ENCODE peak calls at places on chromosome 22, in six cellular contexts. V is activated T-cell treated with anti-CD3 and anti-CD28 coated beads for 24 hours, L is A673, G is fibroblast of the aortic adventitia, E is occipital lobe, Z is GM13977. B is an unnamed sample.

GRCh38 chr22:36237462-36238347 is 1.6 kb downstream of the APOL2 start:
- DNase-seq in V (no peak), L (no peak), G (peak; percentile 49), E (peak; percentile 41), Z (peak; percentile 21), B (no peak)

GRCh38 chr22:50119768-50120251 is 30.0 kb downstream of the MOV10L1 start:
- DNase-seq in V (no peak), L (no peak), G (peak; percentile 82), E (no peak), Z (no peak), B (no peak)

GRCh38 chr22:44116755-44117684 is 63.7 kb upstream of the PARVG start:
- DNase-seq in V (no peak), L (no peak), G (no peak), E (no peak), Z (no peak), B (no peak)

GRCh38 chr22:49788492-49788891 is 39.2 kb downstream of the BRD1 start:
- DNase-seq in V (no peak), L (no peak), G (peak; percentile 39), E (no peak), Z (no peak), B (no peak)

GRCh38 chr22:40243891-40244290 is 66.2 kb downstream of the TNRC6B start:
- DNase-seq in V (no peak), L (no peak), G (no peak), E (no peak), Z (no peak), B (no peak)

GRCh38 chr22:44975444-44976262 is 34.2 kb downstream of the PHF21B start:
- DNase-seq in V (peak; percentile 50), L (peak; percentile 91), G (peak; percentile 83), E (peak; percentile 29), Z (peak; percentile 91), B (peak; percentile 50)

GRCh38 chr22:20531404-20532181 is 24.2 kb downstream of the MED15 start:
- DNase-seq in V (no peak), L (peak; percentile 48), G (peak; percentile 87), E (peak; percentile 25), Z (no peak), B (no peak)

GRCh38 chr22:33873186-33873585 is 47.1 kb downstream of the LARGE1 start:
- DNase-seq in V (no peak), L (no peak), G (peak; percentile 46), E (no peak), Z (no peak), B (no peak)

GRCh38 chr22:19879248-19879575 is 24.5 kb upstream of the GNB1L start:
- DNase-seq in V (no peak), L (no peak), G (no peak), E (no peak), Z (no peak), B (no peak)

GRCh38 chr22:38422615-38423511 is 32.1 kb downstream of the KCNJ4 start:
- DNase-seq in V (no peak), L (no peak), G (no peak), E (peak; percentile 34), Z (no peak), B (no peak)

GRCh38 chr22:40008726-40009125 is 14.0 kb downstream of the FAM83F start:
- DNase-seq in V (no peak), L (no peak), G (no peak), E (no peak), Z (no peak), B (no peak)

GRCh38 chr22:38657248-38657909 is 941 bp downstream of the CBY1 start:
- DNase-seq in V (peak; percentile 15), L (no peak), G (peak; percentile 3), E (no peak), Z (peak; percentile 55), B (peak; percentile 18)

GRCh38 chr22:28381427-28382167 is 298.0 kb downstream of the TTC28 start:
- DNase-seq in V (no peak), L (no peak), G (peak; percentile 39), E (no peak), Z (no peak), B (no peak)

GRCh38 chr22:20656516-20656901 is 117.4 kb upstream of the SERPIND1 start:
- DNase-seq in V (no peak), L (no peak), G (no peak), E (no peak), Z (no peak), B (no peak)

GRCh38 chr22:27827586-27828213 is 26.1 kb upstream of the MN1 start:
- DNase-seq in V (no peak), L (no peak), G (no peak), E (no peak), Z (no peak), B (no peak)

GRCh38 chr22:45869448-45869847 is 107.5 kb downstream of the WNT7B start:
- DNase-seq in V (no peak), L (no peak), G (no peak), E (no peak), Z (no peak), B (no peak)

GRCh38 chr22:38733329-38734202 is 22.2 kb downstream of the SUN2 start:
- DNase-seq in V (no peak), L (peak; percentile 63), G (peak; percentile 33), E (peak; percentile 79), Z (peak; percentile 67), B (no peak)

GRCh38 chr22:32378703-32379272 is 21.1 kb downstream of the RFPL3 start:
- DNase-seq in V (no peak), L (peak; percentile 75), G (no peak), E (peak; percentile 31), Z (no peak), B (no peak)

GRCh38 chr22:41939981-41940852 is 6.7 kb downstream of the CENPM start:
- DNase-seq in V (peak; percentile 91), L (peak; percentile 53), G (no peak), E (no peak), Z (peak; percentile 81), B (peak; percentile 96)

GRCh38 chr22:31106651-31107205 is 640 bp downstream of the SELENOM start:
- DNase-seq in V (no peak), L (no peak), G (peak; percentile 60), E (no peak), Z (no peak), B (no peak)

GRCh38 chr22:22103078-22103593 is 120.5 kb upstream of the TOP3B start:
- DNase-seq in V (no peak), L (no peak), G (no peak), E (no peak), Z (no peak), B (no peak)

GRCh38 chr22:27489265-27489675 is 312.3 kb downstream of the MN1 start:
- DNase-seq in V (no peak), L (no peak), G (peak; percentile 46), E (no peak), Z (no peak), B (no peak)

GRCh38 chr22:40586781-40587180 is 49.7 kb downstream of the MRTFA start:
- DNase-seq in V (no peak), L (no peak), G (no peak), E (no peak), Z (no peak), B (no peak)

GRCh38 chr22:37909756-37910155 is 3.7 kb downstream of the MICALL1 start:
- DNase-seq in V (no peak), L (no peak), G (no peak), E (no peak), Z (no peak), B (no peak)

GRCh38 chr22:39839917-39840510 is 53.5 kb downstream of the ENTHD1 start:
- DNase-seq in V (peak; percentile 36), L (no peak), G (no peak), E (no peak), Z (peak; percentile 12), B (peak; percentile 3)

GRCh38 chr22:41532908-41533825 is 11.1 kb downstream of the POLR3H start:
- DNase-seq in V (peak; percentile 44), L (peak; percentile 66), G (peak; percentile 63), E (no peak), Z (peak; percentile 81), B (peak; percentile 63)

GRCh38 chr22:30668306-30668655 is 606 bp upstream of the DUSP18 start:
- DNase-seq in V (no peak), L (no peak), G (no peak), E (no peak), Z (no peak), B (no peak)

GRCh38 chr22:17994424-17995108 is 29.8 kb downstream of the MICAL3 start:
- DNase-seq in V (no peak), L (no peak), G (no peak), E (no peak), Z (no peak), B (peak; percentile 46)

GRCh38 chr22:50016988-50017700 is 4.6 kb upstream of the IL17REL start:
- DNase-seq in V (peak; percentile 71), L (no peak), G (no peak), E (no peak), Z (peak; percentile 89), B (no peak)

GRCh38 chr22:25567305-25567704 is 2.8 kb downstream of the GRK3 start:
- DNase-seq in V (no peak), L (no peak), G (no peak), E (no peak), Z (peak; percentile 50), B (no peak)

GRCh38 chr22:22342697-22343602 is 98.4 kb downstream of the VPREB1 start:
- DNase-seq in V (peak; percentile 44), L (peak; percentile 45), G (peak; percentile 16), E (no peak), Z (peak; percentile 54), B (peak; percentile 17)

B was measured in stimulated activated naive B cell treated with anti-CD40 and anti-IgM and Interleukin-4, amounts not matched to agents 10 μg/mL and 1 μg/mL and 100 μg/mL, for 72 hours.